ENCODE peak calls at places on chromosome 18, in six cellular contexts. L, N, X, D, I and R are unnamed samples.

GRCh38 chr18:12779043-12779442 is 76.2 kb downstream of the PSMG2 start:
- DNase-seq in X (no peak), D (no peak), I (no peak), N (no peak), L (no peak), R (no peak)

GRCh38 chr18:45877403-45877802 is 51.9 kb downstream of the SIGLEC15 start:
- DNase-seq in L (no peak), X (no peak), D (no peak), I (no peak), N (no peak), R (no peak)

GRCh38 chr18:34880882-34881852 is 160.0 kb upstream of the MAPRE2 start:
- DNase-seq in N (no peak), X (no peak), L (no peak), I (no peak), D (no peak), R (no peak)

GRCh38 chr18:44788334-44788733 is 107.6 kb downstream of the SETBP1 start:
- DNase-seq in I (no peak), L (no peak), X (no peak), D (no peak), N (no peak), R (no peak)

GRCh38 chr18:61335737-61336555 is 2.7 kb downstream of the CDH20 start:
- DNase-seq in L (no peak), N (no peak), D (no peak), X (no peak), I (no peak), R (no peak)

GRCh38 chr18:61435064-61435652 is 101.9 kb downstream of the CDH20 start:
- DNase-seq in D (no peak), L (peak), X (no peak), I (peak), N (no peak), R (no peak)

GRCh38 chr18:26803643-26804042 is 61.9 kb downstream of the AQP4 start:
- DNase-seq in I (no peak), D (no peak), X (no peak), N (no peak), L (peak), R (no peak)

GRCh38 chr18:80246656-80247402 is 485 bp downstream of the PARD6G start:
- DNase-seq in N (peak), L (no peak), D (peak), I (peak), X (no peak), R (no peak)

GRCh38 chr18:27749189-27749588 is 427.7 kb downstream of the CDH2 start:
- DNase-seq in N (no peak), X (no peak), D (no peak), I (no peak), L (no peak), R (no peak)

GRCh38 chr18:10751711-10752110 is 225.9 kb downstream of the NAPG start:
- DNase-seq in N (no peak), I (no peak), X (no peak), D (no peak), L (peak), R (no peak)

GRCh38 chr18:10329116-10329515 is 125.3 kb upstream of the APCDD1 start:
- DNase-seq in L (no peak), D (no peak), I (no peak), X (no peak), N (no peak), R (no peak)

GRCh38 chr18:44133483-44133882 is 547.2 kb upstream of the SETBP1 start:
- DNase-seq in I (no peak), X (no peak), D (no peak), L (no peak), N (no peak), R (no peak)

GRCh38 chr18:58761970-58762780 is 90.9 kb downstream of the MALT1 start:
- DNase-seq in L (no peak), N (no peak), X (no peak), I (no peak), D (no peak), R (peak)

GRCh38 chr18:5106730-5107129 is 90.3 kb downstream of the AKAIN1 start:
- DNase-seq in N (no peak), L (no peak), I (peak), D (no peak), X (no peak), R (no peak)

GRCh38 chr18:11304900-11305299 is 155.5 kb upstream of the PIEZO2 start:
- DNase-seq in N (no peak), D (no peak), I (no peak), X (no peak), L (no peak), R (no peak)

GRCh38 chr18:55779711-55780590 is 192.0 kb upstream of the TCF4 start:
- DNase-seq in L (peak), I (no peak), X (no peak), N (peak), D (peak), R (no peak)

GRCh38 chr18:13513481-13513880 is 212.9 kb downstream of the FAM210A start:
- DNase-seq in D (no peak), I (no peak), L (no peak), N (no peak), X (no peak), R (no peak)

GRCh38 chr18:43234889-43235288 is 42.4 kb downstream of the SYT4 start:
- DNase-seq in L (no peak), D (no peak), I (no peak), N (no peak), X (no peak), R (no peak)

GRCh38 chr18:58213445-58213844 is 169.4 kb downstream of the NEDD4L start:
- DNase-seq in X (no peak), N (no peak), D (no peak), L (no peak), I (peak), R (peak)

GRCh38 chr18:34892379-34892778 is 148.8 kb upstream of the MAPRE2 start:
- DNase-seq in I (no peak), X (no peak), L (peak), N (no peak), D (no peak), R (no peak)

GRCh38 chr18:60471652-60472051 is 99.1 kb upstream of the MC4R start:
- DNase-seq in I (peak), L (no peak), N (no peak), D (no peak), X (no peak), R (no peak)

GRCh38 chr18:35389095-35389618 is 12.0 kb upstream of the ZNF396 start:
- DNase-seq in D (no peak), L (no peak), I (no peak), N (no peak), X (no peak), R (no peak)

GRCh38 chr18:26874283-26874682 is 8.8 kb upstream of the AQP4 start:
- DNase-seq in L (no peak), I (no peak), X (no peak), D (no peak), N (no peak), R (no peak)

GRCh38 chr18:3014501-3015202 is 1.7 kb upstream of the LPIN2 start:
- DNase-seq in X (no peak), I (no peak), N (no peak), D (no peak), L (no peak), R (no peak)
- H3K27ac ChIP-seq in X (peak), I (peak), N (no peak), D (peak), L (peak), R (peak)

DNA sequence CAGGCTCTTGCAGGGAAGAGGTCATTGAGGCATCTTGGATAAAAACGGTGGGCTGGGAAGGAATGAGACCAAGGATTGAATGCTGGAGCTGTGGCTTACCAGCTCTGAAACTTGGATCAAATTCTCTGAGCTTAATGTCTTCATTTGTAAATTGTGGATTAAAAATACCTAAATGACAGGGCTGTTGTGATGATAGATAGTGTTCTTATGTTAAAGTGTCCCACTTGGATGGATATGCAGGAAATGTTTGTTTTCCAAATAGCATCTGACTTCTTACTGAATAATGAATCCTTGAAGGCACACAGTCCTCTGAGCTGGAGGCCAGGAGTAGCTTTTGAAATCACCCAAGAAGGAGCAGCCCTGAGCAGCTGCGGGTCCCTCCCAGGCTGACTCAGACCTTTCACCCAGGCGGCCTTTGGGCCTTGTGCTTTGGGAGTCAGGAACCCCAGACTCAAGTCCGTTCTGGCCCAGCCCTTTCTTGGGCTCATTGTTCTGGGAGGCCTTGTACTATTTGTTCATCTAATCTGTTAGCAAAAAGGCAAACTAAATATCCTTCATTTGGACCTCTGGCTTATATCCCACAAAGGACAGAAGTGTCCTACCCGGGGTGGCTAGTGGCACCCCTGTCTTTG is 173.0 kb upstream of the GATA6 start:
- DNase-seq in D (peak), I (no peak), X (no peak), L (no peak), N (no peak), R (peak)
- H3K4me3 ChIP-seq in D (no peak), I (no peak), X (no peak), L (no peak), N (no peak), R (no peak)

GRCh38 chr18:47263197-47263827 is 11.9 kb upstream of the SKOR2 start:
- DNase-seq in L (no peak), D (no peak), I (no peak), X (no peak), N (no peak), R (no peak)

GRCh38 chr18:47261902-47262301 is 10.4 kb upstream of the SKOR2 start:
- DNase-seq in D (no peak), I (no peak), X (no peak), L (no peak), N (no peak), R (no peak)

GRCh38 chr18:47260924-47261701 is 9.7 kb upstream of the SKOR2 start:
- DNase-seq in I (no peak), N (no peak), D (no peak), X (no peak), L (no peak), R (no peak)

GRCh38 chr18:47262397-47263196 is 11.1 kb upstream of the SKOR2 start:
- DNase-seq in L (no peak), D (no peak), N (no peak), X (no peak), I (no peak), R (no peak)

DNA sequence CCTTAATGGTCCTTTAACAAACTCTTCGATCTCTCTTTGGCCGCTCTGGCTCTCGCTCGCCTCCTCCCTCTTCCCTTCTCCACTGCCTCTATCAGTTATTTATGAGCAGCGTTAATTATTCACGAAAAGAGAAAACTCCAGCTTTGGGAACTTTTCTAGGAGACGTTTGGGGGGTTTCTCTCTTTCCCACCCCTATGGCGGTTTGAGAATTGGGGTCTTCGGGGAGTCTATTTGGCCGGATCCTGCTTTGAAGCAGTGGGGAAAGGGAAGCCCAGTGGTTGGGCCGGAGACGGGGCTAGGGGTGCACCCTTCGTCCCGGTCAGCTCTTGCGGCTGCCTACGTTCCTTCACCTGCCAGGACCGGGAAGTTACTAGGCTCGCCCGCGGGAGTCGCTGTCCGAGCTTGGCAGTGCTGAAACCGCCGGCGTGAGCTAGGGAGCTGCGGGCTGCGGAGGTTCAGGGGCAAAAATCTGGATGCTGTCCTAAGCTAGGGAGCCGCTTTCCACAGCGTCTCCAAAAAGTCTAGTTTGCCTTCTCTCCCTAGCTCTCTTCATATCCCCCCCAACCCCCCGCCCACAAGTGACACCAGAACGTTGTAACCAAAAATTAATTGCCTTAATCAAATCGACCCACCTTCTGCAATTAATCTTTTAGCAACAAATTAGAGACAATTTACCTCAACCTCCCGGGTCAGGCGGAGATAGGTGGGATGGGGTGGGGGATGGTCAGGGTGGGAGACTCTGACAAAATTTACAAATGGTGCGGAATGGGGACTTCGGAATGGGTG is 8.9 kb upstream of the SKOR2 start:
- DNase-seq in I (peak), N (no peak), L (peak), D (peak), X (no peak), R (peak)
- TF ChIP-seq CTCF in I (no peak), N (no peak), L (no peak), D (no peak), X (no peak), R (no peak)

GRCh38 chr18:23658296-23658695 is 4.4 kb downstream of the ANKRD29 start:
- DNase-seq in N (no peak), L (no peak), D (no peak), I (peak), X (no peak), R (no peak)

GRCh38 chr18:23661735-23662308 is 889 bp downstream of the ANKRD29 start:
- DNase-seq in L (no peak), I (no peak), X (no peak), N (no peak), D (no peak), R (no peak)

GRCh38 chr18:23664674-23665073 is 2.0 kb upstream of the ANKRD29 start:
- DNase-seq in I (no peak), N (no peak), X (no peak), L (peak), D (no peak), R (no peak)

GRCh38 chr18:23667114-23667513 is 4.4 kb upstream of the ANKRD29 start:
- DNase-seq in D (no peak), L (no peak), X (no peak), N (no peak), I (no peak), R (no peak)

DNA sequence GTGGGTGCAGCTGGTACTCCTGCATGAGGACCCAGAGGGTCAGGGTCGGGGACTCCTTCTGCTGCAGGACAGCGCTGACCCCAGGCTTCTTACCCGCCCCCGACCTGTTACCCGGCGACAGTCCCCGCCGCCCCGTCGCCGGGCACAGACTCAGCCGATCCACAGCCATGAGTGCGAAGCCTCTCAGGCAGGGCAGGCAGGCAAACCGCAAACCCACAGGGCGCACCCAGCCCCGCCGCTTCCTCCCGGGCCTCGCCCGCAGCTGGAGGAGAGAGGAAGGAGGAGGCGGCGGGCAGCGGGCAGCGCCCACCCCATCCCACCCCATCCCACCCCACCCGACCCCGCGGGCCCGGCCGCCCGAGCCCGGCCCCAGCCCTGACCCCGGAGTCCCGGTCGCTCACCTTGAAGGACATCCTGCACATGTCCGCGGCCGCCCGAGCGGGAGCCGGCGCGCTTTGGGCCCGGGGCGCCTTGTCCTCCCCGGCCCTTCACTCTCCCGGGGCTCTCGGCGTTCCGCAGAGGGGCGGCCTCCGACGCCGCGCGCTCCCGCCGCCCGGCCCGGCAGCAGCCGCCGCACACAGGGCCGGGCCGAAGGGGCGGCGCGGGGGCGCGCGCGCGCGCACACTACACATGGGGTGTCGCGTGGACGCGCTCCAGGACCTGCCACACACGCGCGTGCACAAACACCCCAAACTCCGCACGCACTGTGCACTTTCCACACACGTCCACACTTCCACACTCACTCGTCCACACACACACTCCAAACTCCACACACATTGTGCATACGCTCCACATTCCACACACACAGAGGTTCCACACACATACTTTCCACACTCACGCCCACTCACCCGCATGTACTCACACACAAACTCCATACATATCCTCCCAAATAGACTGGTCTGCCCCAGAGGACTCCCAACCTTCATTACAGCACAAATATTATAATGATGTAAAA is at the start of gene ANKRD29:
- DNase-seq in I (peak), X (no peak), N (peak), L (peak), D (no peak), R (peak)
- H3K27ac ChIP-seq in I (peak), X (no peak), N (peak), L (no peak), D (no peak), R (no peak)

DNA sequence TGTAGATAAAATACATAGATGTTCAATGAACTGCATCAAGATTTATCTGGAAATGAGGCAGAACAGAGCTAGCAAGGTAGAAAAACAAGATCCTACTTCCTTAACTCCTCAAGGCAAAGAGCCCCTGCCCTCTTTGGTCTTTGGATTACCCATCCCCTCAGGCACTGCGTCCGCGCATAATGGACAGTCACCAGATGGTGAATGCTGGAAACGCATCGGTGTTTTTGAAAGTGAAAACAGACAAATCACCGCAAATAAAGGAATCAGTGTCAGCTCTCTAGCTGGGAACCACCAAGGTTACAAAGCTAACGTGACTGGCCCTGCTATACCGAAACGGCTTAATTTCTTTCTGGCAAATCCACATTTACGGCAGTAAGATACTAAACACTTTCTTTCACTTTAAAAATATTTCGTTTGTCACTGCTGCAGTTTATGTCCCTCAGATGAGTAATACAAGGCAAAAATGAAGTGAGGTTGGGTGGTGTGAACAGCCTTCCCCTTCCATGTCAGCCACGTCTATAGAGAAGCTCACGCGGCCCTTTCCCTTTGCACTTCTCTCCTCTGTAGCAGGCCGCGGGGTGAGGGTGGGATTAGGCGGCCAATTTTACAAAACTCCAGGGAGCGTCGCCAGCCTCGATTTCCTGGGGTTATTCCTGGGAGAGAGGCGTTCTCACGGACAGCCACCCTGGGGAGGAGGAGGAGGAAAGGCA is 620 bp upstream of the GALR1 start:
- DNase-seq in N (no peak), X (no peak), L (no peak), I (no peak), D (no peak), R (no peak)
- H3K4me3 ChIP-seq in N (no peak), X (peak), L (peak), I (no peak), D (peak), R (peak)

GRCh38 chr18:54626779-54627178 is 35.7 kb downstream of the DYNAP start:
- DNase-seq in X (no peak), L (no peak), N (no peak), I (no peak), D (no peak), R (no peak)

GRCh38 chr18:54616220-54616848 is 25.3 kb downstream of the DYNAP start:
- DNase-seq in D (no peak), X (no peak), N (no peak), L (no peak), I (peak), R (no peak)

DNA sequence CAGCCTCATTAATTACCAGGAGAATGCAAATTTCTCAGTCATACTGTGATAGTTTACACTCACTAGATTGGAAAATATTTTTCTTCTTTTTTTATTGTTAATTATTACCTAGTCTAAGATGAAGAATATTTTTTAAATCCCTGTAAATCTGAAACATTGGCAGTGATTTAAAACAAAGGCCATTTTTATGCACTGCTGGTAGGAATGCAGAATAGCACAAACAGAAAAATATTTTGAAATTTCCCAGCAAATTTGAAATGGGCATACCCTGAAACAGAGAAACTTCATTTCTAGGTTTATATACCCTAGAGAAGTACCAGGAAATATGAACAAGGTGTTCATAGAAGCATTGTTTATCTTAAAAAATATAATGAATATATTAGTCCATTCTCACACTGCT is 31.0 kb downstream of the DYNAP start:
- DNase-seq in L (no peak), D (no peak), X (no peak), I (no peak), N (no peak), R (no peak)
- TF ChIP-seq CTCF in L (peak), D (no peak), X (no peak), I (peak), N (no peak), R (no peak)

DNA sequence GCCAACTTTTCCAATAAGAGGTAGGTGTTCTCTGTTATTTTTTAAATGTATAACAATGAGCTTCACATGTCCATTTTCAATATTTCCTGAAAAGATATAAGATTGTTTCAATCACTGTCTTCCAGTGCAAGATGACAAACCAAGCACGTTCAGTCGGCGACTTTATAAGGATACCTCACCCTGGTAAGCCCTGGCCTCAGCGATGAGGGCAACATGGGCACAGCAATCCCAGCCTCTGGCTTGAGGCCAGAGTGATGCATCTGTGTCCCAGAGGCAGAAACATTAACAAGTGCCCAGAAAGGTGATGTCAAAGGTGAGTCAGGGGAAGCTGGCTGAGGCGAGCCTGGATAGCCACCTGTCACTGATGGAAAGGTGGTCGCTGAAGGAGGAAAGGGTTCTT is 65.7 kb downstream of the FBXO15 start:
- DNase-seq in X (no peak), N (no peak), L (no peak), D (no peak), I (no peak), R (no peak)
- H3K27ac ChIP-seq in X (no peak), N (no peak), L (no peak), D (no peak), I (no peak), R (no peak)